ENCODE peak calls at places on chromosomes 3 and 15, in six cellular contexts. One of them, this sample, is unnamed.

GRCh38 chr3:116000315-116000714 is 377.0 kb downstream of the GAP43 start:
- DNase-seq in psoas muscle: no peak
- DNase-seq in HepG2: peak; percentile 20
- DNase-seq in mammary epithelial cell: peak; percentile 95
- DNase-seq in A549: peak; percentile 78
- DNase-seq in cardiac muscle cell: peak; percentile 71
- DNase-seq in this sample: no peak

GRCh38 chr15:47427463-47427862 is 289.8 kb upstream of the SEMA6D start:
- DNase-seq in mammary epithelial cell: no peak
- DNase-seq in psoas muscle: no peak
- DNase-seq in cardiac muscle cell: peak; percentile 24
- DNase-seq in HepG2: peak; percentile 70
- DNase-seq in A549: no peak
- DNase-seq in this sample: no peak

GRCh38 chr3:41991399-41991798 is 29.5 kb upstream of the ULK4 start:
- DNase-seq in HepG2: no peak
- DNase-seq in mammary epithelial cell: no peak
- DNase-seq in cardiac muscle cell: no peak
- DNase-seq in A549: no peak
- DNase-seq in psoas muscle: no peak
- DNase-seq in this sample: no peak

GRCh38 chr3:59818033-59818936 is 768.5 kb upstream of the CFAP20DC start:
- DNase-seq in A549: peak; percentile 81
- DNase-seq in cardiac muscle cell: peak; percentile 92
- DNase-seq in HepG2: no peak
- DNase-seq in psoas muscle: peak; percentile 88
- DNase-seq in mammary epithelial cell: peak; percentile 92
- DNase-seq in this sample: no peak

GRCh38 chr15:60520825-60521368 is 42.0 kb upstream of the ICE2 start:
- DNase-seq in psoas muscle: peak; percentile 71
- DNase-seq in mammary epithelial cell: peak; percentile 72
- DNase-seq in HepG2: peak; percentile 63
- DNase-seq in A549: peak; percentile 84
- DNase-seq in cardiac muscle cell: peak; percentile 76
- DNase-seq in this sample: peak; percentile 67

GRCh38 chr15:70053703-70054229 is 44.0 kb downstream of the TLE3 start:
- DNase-seq in psoas muscle: no peak
- DNase-seq in A549: no peak
- DNase-seq in HepG2: no peak
- DNase-seq in mammary epithelial cell: no peak
- DNase-seq in cardiac muscle cell: no peak
- DNase-seq in this sample: no peak

GRCh38 chr3:131231710-131232348 is 149.7 kb upstream of the NUDT16 start:
- DNase-seq in cardiac muscle cell: no peak
- DNase-seq in mammary epithelial cell: no peak
- DNase-seq in psoas muscle: no peak
- DNase-seq in A549: peak; percentile 4
- DNase-seq in HepG2: peak; percentile 2
- DNase-seq in this sample: no peak

GRCh38 chr3:130976706-130977105 is 49.9 kb downstream of the ASTE1 start:
- DNase-seq in A549: no peak
- DNase-seq in HepG2: no peak
- DNase-seq in psoas muscle: no peak
- DNase-seq in cardiac muscle cell: no peak
- DNase-seq in mammary epithelial cell: no peak
- DNase-seq in this sample: no peak

GRCh38 chr3:12981631-12982265 is 91.5 kb downstream of the IQSEC1 start:
- DNase-seq in psoas muscle: peak; percentile 38
- DNase-seq in HepG2: no peak
- DNase-seq in mammary epithelial cell: no peak
- DNase-seq in A549: no peak
- DNase-seq in cardiac muscle cell: no peak
- DNase-seq in this sample: no peak

GRCh38 chr3:39289107-39289506 is 9.3 kb upstream of the CX3CR1 start:
- DNase-seq in HepG2: no peak
- DNase-seq in mammary epithelial cell: no peak
- DNase-seq in psoas muscle: no peak
- DNase-seq in A549: no peak
- DNase-seq in cardiac muscle cell: no peak
- DNase-seq in this sample: no peak

GRCh38 chr3:129282727-129283327 is 4.2 kb downstream of the HMCES start:
- DNase-seq in cardiac muscle cell: peak; percentile 56
- DNase-seq in psoas muscle: no peak
- DNase-seq in mammary epithelial cell: peak; percentile 53
- DNase-seq in A549: no peak
- DNase-seq in HepG2: peak; percentile 12
- DNase-seq in this sample: peak; percentile 50

GRCh38 chr15:84387086-84387485 is 151.5 kb downstream of the GOLGA6L4 start:
- DNase-seq in mammary epithelial cell: no peak
- DNase-seq in HepG2: no peak
- DNase-seq in psoas muscle: peak; percentile 32
- DNase-seq in A549: no peak
- DNase-seq in cardiac muscle cell: no peak
- DNase-seq in this sample: peak; percentile 0

GRCh38 chr15:91857224-91857585 is 3.7 kb downstream of the SLCO3A1 start:
- DNase-seq in A549: no peak
- DNase-seq in psoas muscle: no peak
- DNase-seq in mammary epithelial cell: no peak
- DNase-seq in cardiac muscle cell: no peak
- DNase-seq in HepG2: no peak
- DNase-seq in this sample: no peak

GRCh38 chr3:190193210-190193609 is 72.5 kb upstream of the P3H2 start:
- DNase-seq in cardiac muscle cell: no peak
- DNase-seq in A549: no peak
- DNase-seq in mammary epithelial cell: no peak
- DNase-seq in psoas muscle: no peak
- DNase-seq in HepG2: no peak
- DNase-seq in this sample: no peak

GRCh38 chr3:44289882-44290462 is 48.3 kb downstream of the TOPAZ1 start:
- DNase-seq in psoas muscle: no peak
- DNase-seq in A549: no peak
- DNase-seq in cardiac muscle cell: no peak
- DNase-seq in mammary epithelial cell: peak; percentile 5
- DNase-seq in HepG2: no peak
- DNase-seq in this sample: no peak

GRCh38 chr3:113285741-113286140 is 74.4 kb downstream of the BOC start:
- DNase-seq in A549: no peak
- DNase-seq in HepG2: no peak
- DNase-seq in mammary epithelial cell: peak; percentile 27
- DNase-seq in psoas muscle: no peak
- DNase-seq in cardiac muscle cell: no peak
- DNase-seq in this sample: no peak

GRCh38 chr15:51227967-51228783 is 110.2 kb downstream of the CYP19A1 start:
- DNase-seq in mammary epithelial cell: peak; percentile 80
- DNase-seq in cardiac muscle cell: peak; percentile 83
- DNase-seq in A549: peak; percentile 69
- DNase-seq in psoas muscle: no peak
- DNase-seq in HepG2: peak; percentile 24
- DNase-seq in this sample: peak; percentile 77

GRCh38 chr15:34365073-34365825 is 1.7 kb downstream of the LPCAT4 start:
- DNase-seq in psoas muscle: no peak
- DNase-seq in mammary epithelial cell: no peak
- DNase-seq in cardiac muscle cell: peak; percentile 35
- DNase-seq in HepG2: no peak
- DNase-seq in A549: no peak
- DNase-seq in this sample: no peak

GRCh38 chr3:1118074-1118473 is 25.2 kb downstream of the CNTN6 start:
- DNase-seq in psoas muscle: no peak
- DNase-seq in HepG2: no peak
- DNase-seq in A549: no peak
- DNase-seq in cardiac muscle cell: peak; percentile 2
- DNase-seq in mammary epithelial cell: peak; percentile 59
- DNase-seq in this sample: no peak

GRCh38 chr3:190601597-190601996 is 87.7 kb downstream of the IL1RAP start:
- DNase-seq in cardiac muscle cell: peak; percentile 63
- DNase-seq in A549: no peak
- DNase-seq in HepG2: no peak
- DNase-seq in mammary epithelial cell: no peak
- DNase-seq in psoas muscle: no peak
- DNase-seq in this sample: no peak

GRCh38 chr15:94001113-94001919 is 230.0 kb upstream of the MCTP2 start:
- DNase-seq in HepG2: no peak
- DNase-seq in mammary epithelial cell: no peak
- DNase-seq in A549: no peak
- DNase-seq in cardiac muscle cell: no peak
- DNase-seq in psoas muscle: no peak
- DNase-seq in this sample: no peak

GRCh38 chr3:151203053-151203420 is at the start of gene GPR171:
- DNase-seq in cardiac muscle cell: no peak
- DNase-seq in HepG2: no peak
- DNase-seq in psoas muscle: no peak
- DNase-seq in mammary epithelial cell: no peak
- DNase-seq in A549: no peak
- DNase-seq in this sample: no peak

GRCh38 chr3:122767690-122768372 is 25.8 kb downstream of the HSPBAP1 start:
- DNase-seq in cardiac muscle cell: peak; percentile 39
- DNase-seq in A549: no peak
- DNase-seq in psoas muscle: no peak
- DNase-seq in HepG2: no peak
- DNase-seq in mammary epithelial cell: no peak
- DNase-seq in this sample: peak; percentile 81

GRCh38 chr15:90075420-90076289 is 26.6 kb downstream of the IDH2 start:
- DNase-seq in HepG2: peak; percentile 57
- DNase-seq in A549: no peak
- DNase-seq in psoas muscle: no peak
- DNase-seq in cardiac muscle cell: no peak
- DNase-seq in mammary epithelial cell: peak; percentile 86
- DNase-seq in this sample: no peak

GRCh38 chr3:143975549-143976152 is 4.0 kb downstream of the DIPK2A start:
- DNase-seq in cardiac muscle cell: peak; percentile 80
- DNase-seq in HepG2: peak; percentile 13
- DNase-seq in psoas muscle: no peak
- DNase-seq in A549: peak; percentile 51
- DNase-seq in mammary epithelial cell: peak; percentile 32
- DNase-seq in this sample: no peak

GRCh38 chr3:11727207-11727606 is 83.5 kb upstream of the VGLL4 start:
- DNase-seq in cardiac muscle cell: no peak
- DNase-seq in HepG2: no peak
- DNase-seq in A549: no peak
- DNase-seq in mammary epithelial cell: no peak
- DNase-seq in psoas muscle: no peak
- DNase-seq in this sample: no peak

GRCh38 chr3:18717588-18717987 is 292.4 kb upstream of the SATB1 start:
- DNase-seq in HepG2: no peak
- DNase-seq in mammary epithelial cell: no peak
- DNase-seq in cardiac muscle cell: no peak
- DNase-seq in psoas muscle: no peak
- DNase-seq in A549: no peak
- DNase-seq in this sample: no peak

GRCh38 chr3:30241721-30242120 is 364.7 kb upstream of the TGFBR2 start:
- DNase-seq in cardiac muscle cell: no peak
- DNase-seq in HepG2: peak; percentile 88
- DNase-seq in A549: no peak
- DNase-seq in psoas muscle: no peak
- DNase-seq in mammary epithelial cell: no peak
- DNase-seq in this sample: no peak

GRCh38 chr3:188152660-188153497 is 1.1 kb upstream of the LPP start:
- DNase-seq in cardiac muscle cell: peak; percentile 76
- DNase-seq in mammary epithelial cell: peak; percentile 43
- DNase-seq in psoas muscle: peak; percentile 80
- DNase-seq in A549: peak; percentile 63
- DNase-seq in HepG2: no peak
- DNase-seq in this sample: peak; percentile 10

GRCh38 chr15:77533986-77534385 is 98.7 kb downstream of the LINGO1 start:
- DNase-seq in cardiac muscle cell: no peak
- DNase-seq in A549: no peak
- DNase-seq in psoas muscle: peak; percentile 6
- DNase-seq in mammary epithelial cell: no peak
- DNase-seq in HepG2: no peak
- DNase-seq in this sample: no peak

GRCh38 chr15:101132390-101133180 is 119.3 kb downstream of the CHSY1 start:
- DNase-seq in cardiac muscle cell: no peak
- DNase-seq in A549: no peak
- DNase-seq in psoas muscle: no peak
- DNase-seq in HepG2: no peak
- DNase-seq in mammary epithelial cell: no peak
- DNase-seq in this sample: no peak

DNA sequence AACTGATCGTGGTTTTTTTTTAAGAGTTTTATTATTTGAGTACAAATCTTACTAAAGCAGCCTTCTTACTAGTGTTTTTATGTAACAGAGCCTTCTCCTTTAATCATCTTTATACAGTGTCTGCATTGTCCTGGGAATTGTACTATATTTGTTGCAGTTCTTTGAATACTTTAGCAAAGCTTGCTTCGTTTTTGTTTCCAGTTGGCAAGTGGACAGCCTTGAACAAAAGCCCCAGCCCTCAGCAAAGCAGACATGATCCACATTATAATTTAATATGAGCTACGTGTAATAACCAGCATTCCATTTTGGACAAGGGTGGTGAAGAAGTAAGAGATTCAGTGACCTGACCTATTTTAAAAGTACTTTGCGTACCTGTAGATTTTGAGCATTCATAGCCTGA is 112.2 kb upstream of the FLNB start:
- DNase-seq in A549: no peak
- DNase-seq in HepG2: no peak
- DNase-seq in cardiac muscle cell: no peak
- DNase-seq in psoas muscle: no peak
- DNase-seq in mammary epithelial cell: no peak
- DNase-seq in this sample: no peak
- H3K27ac ChIP-seq in A549: no peak overlapping the region
- H3K27ac ChIP-seq in HepG2: no peak overlapping the region
- H3K27ac ChIP-seq in cardiac muscle cell: no peak overlapping the region
- H3K27ac ChIP-seq in psoas muscle: peak overlapping the region; percentile 65
- H3K27ac ChIP-seq in mammary epithelial cell: no peak overlapping the region
- H3K27ac ChIP-seq in this sample: no peak overlapping the region

DNA sequence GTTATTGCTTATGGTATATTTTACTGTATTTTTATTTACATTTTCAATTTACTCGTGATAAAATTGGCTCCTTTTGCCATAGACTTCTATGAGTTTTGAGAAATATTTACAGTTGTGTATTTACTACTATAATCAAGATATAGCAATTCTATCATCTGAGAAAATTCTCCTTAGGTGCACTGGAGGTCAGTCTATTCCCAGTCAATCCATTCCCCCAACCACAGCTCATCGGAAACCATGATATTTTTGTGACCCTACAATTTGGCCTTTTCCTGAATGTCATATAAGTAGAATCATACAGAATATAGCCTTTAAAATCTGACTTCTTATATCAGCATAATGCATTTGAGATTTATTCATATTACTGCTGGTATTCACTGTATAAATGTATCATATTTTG is 114.7 kb upstream of the LRTM1 start:
- DNase-seq in mammary epithelial cell: no peak
- DNase-seq in A549: no peak
- DNase-seq in cardiac muscle cell: peak; percentile 27
- DNase-seq in psoas muscle: no peak
- DNase-seq in HepG2: no peak
- DNase-seq in this sample: no peak
- TF ChIP-seq CTCF in mammary epithelial cell: no peak
- TF ChIP-seq CTCF in A549: no peak
- TF ChIP-seq CTCF in cardiac muscle cell: no peak
- TF ChIP-seq CTCF in psoas muscle: no peak
- TF ChIP-seq CTCF in HepG2: no peak
- TF ChIP-seq CTCF in this sample: no peak

GRCh38 chr3:5428607-5429516 is 241.4 kb downstream of the EDEM1 start:
- DNase-seq in mammary epithelial cell: no peak
- DNase-seq in psoas muscle: no peak
- DNase-seq in A549: no peak
- DNase-seq in HepG2: no peak
- DNase-seq in cardiac muscle cell: no peak
- DNase-seq in this sample: no peak
- H3K4me3 ChIP-seq in mammary epithelial cell: no peak overlapping the region
- H3K4me3 ChIP-seq in psoas muscle: no peak overlapping the region
- H3K4me3 ChIP-seq in A549: no peak overlapping the region
- H3K4me3 ChIP-seq in HepG2: no peak overlapping the region
- H3K4me3 ChIP-seq in cardiac muscle cell: no peak overlapping the region
- H3K4me3 ChIP-seq in this sample: no peak overlapping the region

GRCh38 chr15:67097424-67097823 is 32.0 kb downstream of the SMAD3 start:
- DNase-seq in HepG2: no peak
- DNase-seq in psoas muscle: no peak
- DNase-seq in mammary epithelial cell: no peak
- DNase-seq in cardiac muscle cell: no peak
- DNase-seq in A549: no peak
- DNase-seq in this sample: no peak
- H3K27ac ChIP-seq in HepG2: no peak overlapping the region
- H3K27ac ChIP-seq in psoas muscle: peak overlapping the region; percentile 88
- H3K27ac ChIP-seq in mammary epithelial cell: peak overlapping the region; percentile 52
- H3K27ac ChIP-seq in cardiac muscle cell: no peak overlapping the region
- H3K27ac ChIP-seq in A549: peak overlapping the region; percentile 64
- H3K27ac ChIP-seq in this sample: no peak overlapping the region